ENCODE peak calls at places on chromosomes 6 and 20, in five cellular contexts. One of them, this sample, is unnamed.

GRCh38 chr6:93790976-93791375 is 371.6 kb upstream of the EPHA7 start:
- DNase-seq in Kasumi-1: no peak
- DNase-seq in HEK293T: no peak
- DNase-seq in RPMI7951: no peak
- DNase-seq in upper lobe of right lung: no peak
- DNase-seq in this sample: no peak

GRCh38 chr20:49279677-49280462 is 2.0 kb upstream of the ZNFX1 start:
- DNase-seq in RPMI7951: no peak
- DNase-seq in Kasumi-1: no peak
- DNase-seq in upper lobe of right lung: no peak
- DNase-seq in HEK293T: no peak
- DNase-seq in this sample: no peak

GRCh38 chr6:78629154-78629721 is 238.1 kb upstream of the IRAK1BP1 start:
- DNase-seq in upper lobe of right lung: no peak
- DNase-seq in HEK293T: no peak
- DNase-seq in Kasumi-1: no peak
- DNase-seq in RPMI7951: peak
- DNase-seq in this sample: no peak

GRCh38 chr6:16522937-16523336 is 238.3 kb downstream of the ATXN1 start:
- DNase-seq in upper lobe of right lung: no peak
- DNase-seq in Kasumi-1: no peak
- DNase-seq in HEK293T: no peak
- DNase-seq in RPMI7951: no peak
- DNase-seq in this sample: no peak

GRCh38 chr6:133040025-133040838 is 200.9 kb upstream of the EYA4 start:
- DNase-seq in upper lobe of right lung: no peak
- DNase-seq in RPMI7951: no peak
- DNase-seq in Kasumi-1: peak
- DNase-seq in HEK293T: peak
- DNase-seq in this sample: no peak

GRCh38 chr20:36462440-36463211 is 78.7 kb upstream of the MYL9 start:
- DNase-seq in HEK293T: no peak
- DNase-seq in upper lobe of right lung: peak
- DNase-seq in RPMI7951: peak
- DNase-seq in Kasumi-1: peak
- DNase-seq in this sample: no peak

GRCh38 chr20:61117725-61118124 is 134.3 kb upstream of the CDH4 start:
- DNase-seq in Kasumi-1: no peak
- DNase-seq in HEK293T: no peak
- DNase-seq in upper lobe of right lung: no peak
- DNase-seq in RPMI7951: peak
- DNase-seq in this sample: no peak

GRCh38 chr20:62665826-62666735 is 23.8 kb downstream of the SLCO4A1 start:
- DNase-seq in Kasumi-1: no peak
- DNase-seq in HEK293T: no peak
- DNase-seq in upper lobe of right lung: no peak
- DNase-seq in RPMI7951: no peak
- DNase-seq in this sample: no peak

GRCh38 chr6:81763968-81764367 is 11.5 kb upstream of the TENT5A start:
- DNase-seq in Kasumi-1: no peak
- DNase-seq in HEK293T: no peak
- DNase-seq in upper lobe of right lung: no peak
- DNase-seq in RPMI7951: no peak
- DNase-seq in this sample: no peak